ENCODE peak calls at places on chromosomes 12 and 14, in six cellular contexts. One of them, this sample, is unnamed.

GRCh38 chr12:118424883-118425282 is 48.5 kb downstream of the SUDS3 start:
- DNase-seq in CD8-positive, alpha-beta memory T cell: no peak
- DNase-seq in right cardiac atrium: no peak
- DNase-seq in effector memory CD4-positive, alpha-beta T cell: no peak
- DNase-seq in left ventricle myocardium inferior: no peak
- DNase-seq in RWPE1: no peak
- DNase-seq in this sample: no peak

GRCh38 chr14:69625299-69626131 is 14.1 kb downstream of the SUSD6 start:
- DNase-seq in left ventricle myocardium inferior: peak
- DNase-seq in effector memory CD4-positive, alpha-beta T cell: peak
- DNase-seq in RWPE1: no peak
- DNase-seq in CD8-positive, alpha-beta memory T cell: peak
- DNase-seq in right cardiac atrium: peak
- DNase-seq in this sample: peak

GRCh38 chr12:113130457-113131135 is 5.0 kb downstream of the RASAL1 start:
- DNase-seq in right cardiac atrium: no peak
- DNase-seq in effector memory CD4-positive, alpha-beta T cell: no peak
- DNase-seq in left ventricle myocardium inferior: no peak
- DNase-seq in CD8-positive, alpha-beta memory T cell: no peak
- DNase-seq in RWPE1: no peak
- DNase-seq in this sample: no peak

GRCh38 chr14:73757381-73757780 is 43.2 kb upstream of the PNMA1 start:
- DNase-seq in right cardiac atrium: no peak
- DNase-seq in CD8-positive, alpha-beta memory T cell: no peak
- DNase-seq in RWPE1: no peak
- DNase-seq in effector memory CD4-positive, alpha-beta T cell: no peak
- DNase-seq in left ventricle myocardium inferior: no peak
- DNase-seq in this sample: no peak

GRCh38 chr12:104201238-104202001 is 14.2 kb upstream of the TXNRD1 start:
- DNase-seq in effector memory CD4-positive, alpha-beta T cell: peak
- DNase-seq in CD8-positive, alpha-beta memory T cell: peak
- DNase-seq in RWPE1: peak
- DNase-seq in right cardiac atrium: no peak
- DNase-seq in left ventricle myocardium inferior: no peak
- DNase-seq in this sample: peak

GRCh38 chr12:102437511-102437910 is 42.9 kb downstream of the IGF1 start:
- DNase-seq in effector memory CD4-positive, alpha-beta T cell: no peak
- DNase-seq in CD8-positive, alpha-beta memory T cell: no peak
- DNase-seq in right cardiac atrium: no peak
- DNase-seq in left ventricle myocardium inferior: no peak
- DNase-seq in RWPE1: no peak
- DNase-seq in this sample: no peak

GRCh38 chr14:99246536-99247083 is 25.4 kb downstream of the BCL11B start:
- DNase-seq in left ventricle myocardium inferior: no peak
- DNase-seq in CD8-positive, alpha-beta memory T cell: peak
- DNase-seq in right cardiac atrium: no peak
- DNase-seq in effector memory CD4-positive, alpha-beta T cell: no peak
- DNase-seq in RWPE1: no peak
- DNase-seq in this sample: no peak

GRCh38 chr12:124567035-124567672 is at the start of gene NCOR2:
- DNase-seq in left ventricle myocardium inferior: no peak
- DNase-seq in effector memory CD4-positive, alpha-beta T cell: peak
- DNase-seq in RWPE1: no peak
- DNase-seq in CD8-positive, alpha-beta memory T cell: peak
- DNase-seq in right cardiac atrium: peak
- DNase-seq in this sample: no peak

GRCh38 chr14:93013368-93013719 is 90.4 kb downstream of the CHGA start:
- DNase-seq in effector memory CD4-positive, alpha-beta T cell: no peak
- DNase-seq in RWPE1: no peak
- DNase-seq in left ventricle myocardium inferior: no peak
- DNase-seq in right cardiac atrium: peak
- DNase-seq in CD8-positive, alpha-beta memory T cell: no peak
- DNase-seq in this sample: no peak

GRCh38 chr14:27077181-27077738 is 479.4 kb upstream of the NOVA1 start:
- DNase-seq in right cardiac atrium: no peak
- DNase-seq in effector memory CD4-positive, alpha-beta T cell: no peak
- DNase-seq in RWPE1: no peak
- DNase-seq in CD8-positive, alpha-beta memory T cell: no peak
- DNase-seq in left ventricle myocardium inferior: no peak
- DNase-seq in this sample: no peak

GRCh38 chr12:15788266-15789214 is 648 bp downstream of the EPS8 start:
- DNase-seq in right cardiac atrium: no peak
- DNase-seq in effector memory CD4-positive, alpha-beta T cell: no peak
- DNase-seq in left ventricle myocardium inferior: peak
- DNase-seq in RWPE1: peak
- DNase-seq in CD8-positive, alpha-beta memory T cell: peak
- DNase-seq in this sample: peak

GRCh38 chr12:45343269-45344051 is 127.6 kb downstream of the ANO6 start:
- DNase-seq in RWPE1: peak
- DNase-seq in CD8-positive, alpha-beta memory T cell: no peak
- DNase-seq in effector memory CD4-positive, alpha-beta T cell: no peak
- DNase-seq in left ventricle myocardium inferior: peak
- DNase-seq in right cardiac atrium: peak
- DNase-seq in this sample: no peak

GRCh38 chr14:51283402-51283825 is 43.4 kb downstream of the TMX1 start:
- DNase-seq in right cardiac atrium: no peak
- DNase-seq in effector memory CD4-positive, alpha-beta T cell: no peak
- DNase-seq in CD8-positive, alpha-beta memory T cell: no peak
- DNase-seq in RWPE1: peak
- DNase-seq in left ventricle myocardium inferior: no peak
- DNase-seq in this sample: no peak

GRCh38 chr14:93996130-93996695 is 888 bp upstream of the CCDC197 start:
- DNase-seq in CD8-positive, alpha-beta memory T cell: no peak
- DNase-seq in left ventricle myocardium inferior: no peak
- DNase-seq in effector memory CD4-positive, alpha-beta T cell: no peak
- DNase-seq in right cardiac atrium: peak
- DNase-seq in RWPE1: no peak
- DNase-seq in this sample: no peak

GRCh38 chr14:86035882-86036281 is 505.9 kb downstream of the FLRT2 start:
- DNase-seq in right cardiac atrium: no peak
- DNase-seq in CD8-positive, alpha-beta memory T cell: no peak
- DNase-seq in effector memory CD4-positive, alpha-beta T cell: no peak
- DNase-seq in RWPE1: no peak
- DNase-seq in left ventricle myocardium inferior: no peak
- DNase-seq in this sample: no peak

GRCh38 chr12:115422845-115423545 is 739.0 kb upstream of the TBX3 start:
- DNase-seq in left ventricle myocardium inferior: no peak
- DNase-seq in effector memory CD4-positive, alpha-beta T cell: no peak
- DNase-seq in CD8-positive, alpha-beta memory T cell: no peak
- DNase-seq in right cardiac atrium: no peak
- DNase-seq in RWPE1: no peak
- DNase-seq in this sample: no peak

GRCh38 chr12:30138483-30138882 is 354.7 kb upstream of the TMTC1 start:
- DNase-seq in effector memory CD4-positive, alpha-beta T cell: no peak
- DNase-seq in right cardiac atrium: no peak
- DNase-seq in CD8-positive, alpha-beta memory T cell: no peak
- DNase-seq in RWPE1: no peak
- DNase-seq in left ventricle myocardium inferior: no peak
- DNase-seq in this sample: no peak

GRCh38 chr12:120687570-120688289 is 781 bp downstream of the MLEC start:
- DNase-seq in CD8-positive, alpha-beta memory T cell: peak
- DNase-seq in right cardiac atrium: peak
- DNase-seq in effector memory CD4-positive, alpha-beta T cell: no peak
- DNase-seq in RWPE1: peak
- DNase-seq in left ventricle myocardium inferior: no peak
- DNase-seq in this sample: peak

GRCh38 chr14:100363053-100363452 is 39.9 kb downstream of the SLC25A47 start:
- DNase-seq in RWPE1: no peak
- DNase-seq in effector memory CD4-positive, alpha-beta T cell: no peak
- DNase-seq in CD8-positive, alpha-beta memory T cell: no peak
- DNase-seq in right cardiac atrium: no peak
- DNase-seq in left ventricle myocardium inferior: no peak
- DNase-seq in this sample: no peak
- H3K27ac ChIP-seq in RWPE1: no peak
- H3K27ac ChIP-seq in effector memory CD4-positive, alpha-beta T cell: no peak
- H3K27ac ChIP-seq in CD8-positive, alpha-beta memory T cell: no peak
- H3K27ac ChIP-seq in right cardiac atrium: no peak
- H3K27ac ChIP-seq in left ventricle myocardium inferior: peak
- H3K27ac ChIP-seq in this sample: peak

GRCh38 chr14:24194186-24194872 is 912 bp downstream of the TM9SF1 start:
- DNase-seq in left ventricle myocardium inferior: no peak
- DNase-seq in RWPE1: no peak
- DNase-seq in effector memory CD4-positive, alpha-beta T cell: no peak
- DNase-seq in CD8-positive, alpha-beta memory T cell: no peak
- DNase-seq in right cardiac atrium: no peak
- DNase-seq in this sample: no peak
- H3K27ac ChIP-seq in left ventricle myocardium inferior: peak
- H3K27ac ChIP-seq in RWPE1: peak
- H3K27ac ChIP-seq in effector memory CD4-positive, alpha-beta T cell: peak
- H3K27ac ChIP-seq in CD8-positive, alpha-beta memory T cell: peak
- H3K27ac ChIP-seq in right cardiac atrium: peak
- H3K27ac ChIP-seq in this sample: peak

GRCh38 chr14:71675902-71676291 is 256.3 kb upstream of the RGS6 start:
- DNase-seq in CD8-positive, alpha-beta memory T cell: no peak
- DNase-seq in effector memory CD4-positive, alpha-beta T cell: no peak
- DNase-seq in right cardiac atrium: no peak
- DNase-seq in left ventricle myocardium inferior: no peak
- DNase-seq in RWPE1: no peak
- DNase-seq in this sample: no peak
- H3K27ac ChIP-seq in CD8-positive, alpha-beta memory T cell: no peak
- H3K27ac ChIP-seq in effector memory CD4-positive, alpha-beta T cell: no peak
- H3K27ac ChIP-seq in right cardiac atrium: no peak
- H3K27ac ChIP-seq in left ventricle myocardium inferior: no peak
- H3K27ac ChIP-seq in RWPE1: no peak
- H3K27ac ChIP-seq in this sample: no peak

DNA sequence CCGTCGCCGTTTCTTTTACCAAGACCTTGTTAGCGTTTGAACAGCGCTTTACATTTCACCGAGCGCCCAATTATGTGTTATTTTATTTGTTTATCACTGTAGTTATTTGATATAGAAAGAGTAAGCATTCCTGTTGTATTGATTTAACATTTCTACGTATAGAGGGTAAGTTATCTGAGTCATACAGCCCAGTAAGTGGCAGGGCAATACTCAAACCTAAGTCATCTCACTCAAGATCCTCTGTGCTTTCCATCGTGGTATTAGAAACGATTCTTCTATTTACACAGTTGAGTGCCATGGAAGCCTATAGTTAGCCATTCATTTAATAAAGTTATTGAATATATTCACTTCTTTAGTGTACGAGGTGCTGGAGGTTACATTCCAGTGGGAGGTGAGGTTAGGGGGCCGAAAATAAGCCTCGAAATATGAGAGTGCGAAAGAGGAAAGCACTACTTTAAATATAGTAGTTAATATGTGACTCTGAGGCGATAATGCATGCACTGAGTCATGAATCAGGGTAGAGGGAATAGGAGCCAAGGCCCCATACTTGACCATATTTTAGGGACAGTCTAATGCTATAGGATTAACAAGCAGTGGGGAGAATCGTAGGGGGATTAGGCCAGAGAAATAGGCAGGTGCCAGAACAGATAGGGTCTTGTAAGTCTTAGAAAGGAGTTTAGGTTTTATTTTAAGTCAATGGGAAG is 629 bp downstream of the RAD51AP1 start:
- DNase-seq in RWPE1: no peak
- DNase-seq in CD8-positive, alpha-beta memory T cell: no peak
- DNase-seq in effector memory CD4-positive, alpha-beta T cell: no peak
- DNase-seq in right cardiac atrium: no peak
- DNase-seq in left ventricle myocardium inferior: no peak
- DNase-seq in this sample: no peak
- H3K27ac ChIP-seq in RWPE1: peak
- H3K27ac ChIP-seq in CD8-positive, alpha-beta memory T cell: peak
- H3K27ac ChIP-seq in effector memory CD4-positive, alpha-beta T cell: peak
- H3K27ac ChIP-seq in right cardiac atrium: no peak
- H3K27ac ChIP-seq in left ventricle myocardium inferior: no peak
- H3K27ac ChIP-seq in this sample: no peak

GRCh38 chr12:100215209-100215608 is 14.6 kb downstream of the ACTR6 start:
- DNase-seq in CD8-positive, alpha-beta memory T cell: no peak
- DNase-seq in left ventricle myocardium inferior: no peak
- DNase-seq in RWPE1: no peak
- DNase-seq in effector memory CD4-positive, alpha-beta T cell: no peak
- DNase-seq in right cardiac atrium: no peak
- DNase-seq in this sample: no peak
- H3K27ac ChIP-seq in CD8-positive, alpha-beta memory T cell: no peak
- H3K27ac ChIP-seq in left ventricle myocardium inferior: no peak
- H3K27ac ChIP-seq in RWPE1: no peak
- H3K27ac ChIP-seq in effector memory CD4-positive, alpha-beta T cell: no peak
- H3K27ac ChIP-seq in right cardiac atrium: no peak
- H3K27ac ChIP-seq in this sample: no peak

GRCh38 chr14:70888681-70889175 is 18.5 kb upstream of the PCNX1 start:
- DNase-seq in CD8-positive, alpha-beta memory T cell: no peak
- DNase-seq in effector memory CD4-positive, alpha-beta T cell: no peak
- DNase-seq in left ventricle myocardium inferior: no peak
- DNase-seq in right cardiac atrium: no peak
- DNase-seq in RWPE1: peak
- DNase-seq in this sample: no peak
- H3K27ac ChIP-seq in CD8-positive, alpha-beta memory T cell: no peak
- H3K27ac ChIP-seq in effector memory CD4-positive, alpha-beta T cell: peak
- H3K27ac ChIP-seq in left ventricle myocardium inferior: no peak
- H3K27ac ChIP-seq in right cardiac atrium: no peak
- H3K27ac ChIP-seq in RWPE1: no peak
- H3K27ac ChIP-seq in this sample: no peak

GRCh38 chr14:28823245-28823644 is 56.7 kb downstream of the FOXG1 start:
- DNase-seq in right cardiac atrium: no peak
- DNase-seq in CD8-positive, alpha-beta memory T cell: no peak
- DNase-seq in left ventricle myocardium inferior: no peak
- DNase-seq in RWPE1: no peak
- DNase-seq in effector memory CD4-positive, alpha-beta T cell: no peak
- DNase-seq in this sample: no peak
- H3K27ac ChIP-seq in right cardiac atrium: no peak
- H3K27ac ChIP-seq in CD8-positive, alpha-beta memory T cell: no peak
- H3K27ac ChIP-seq in left ventricle myocardium inferior: no peak
- H3K27ac ChIP-seq in RWPE1: no peak
- H3K27ac ChIP-seq in effector memory CD4-positive, alpha-beta T cell: no peak
- H3K27ac ChIP-seq in this sample: no peak

DNA sequence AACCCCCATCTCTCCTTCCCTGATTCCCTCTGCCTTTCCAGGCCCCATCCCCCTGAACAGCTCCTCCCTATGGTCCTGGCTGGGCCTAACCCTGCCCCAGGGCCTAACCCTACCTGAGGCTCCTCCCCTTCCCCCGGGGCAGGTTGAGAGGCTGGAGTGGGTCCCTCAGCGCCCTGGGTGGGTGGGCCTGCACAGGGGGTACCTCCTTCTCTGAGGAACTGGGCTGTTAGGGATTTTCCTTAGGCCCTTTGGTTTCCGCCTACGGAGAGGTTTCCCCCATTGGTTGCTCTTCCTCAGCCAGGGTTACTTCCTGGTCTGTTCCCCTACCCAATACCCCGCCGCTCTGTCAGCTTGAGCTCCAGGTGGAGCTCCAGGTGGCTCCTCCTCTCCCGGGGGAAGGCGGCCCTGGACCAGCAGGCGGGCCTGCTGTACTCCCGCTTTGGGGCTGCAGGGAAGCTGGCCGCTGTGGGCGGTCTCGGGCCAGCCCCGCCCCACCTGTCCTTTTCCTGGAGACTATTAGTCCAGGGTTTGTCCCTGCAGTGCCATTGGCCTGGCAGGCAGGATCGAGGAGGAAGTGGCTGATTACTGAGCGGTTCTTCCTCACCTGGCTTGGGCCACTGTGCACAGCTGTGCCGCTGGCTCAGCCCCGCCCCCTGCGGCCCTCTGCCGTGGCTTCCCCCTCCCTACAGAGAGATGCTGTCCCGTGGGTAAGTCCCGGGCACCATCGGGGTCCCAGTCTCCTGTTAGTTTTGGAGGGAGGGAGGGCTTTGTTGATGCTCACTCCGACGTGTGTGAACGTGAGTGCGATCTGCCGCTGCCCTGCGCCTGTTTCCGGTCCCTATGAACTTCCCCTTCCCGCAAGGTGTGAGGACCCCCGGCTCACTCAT is 2.5 kb downstream of the C12orf57 start:
- DNase-seq in effector memory CD4-positive, alpha-beta T cell: peak
- DNase-seq in right cardiac atrium: peak
- DNase-seq in RWPE1: peak
- DNase-seq in left ventricle myocardium inferior: no peak
- DNase-seq in CD8-positive, alpha-beta memory T cell: peak
- DNase-seq in this sample: peak
- H3K27ac ChIP-seq in effector memory CD4-positive, alpha-beta T cell: peak
- H3K27ac ChIP-seq in right cardiac atrium: no peak
- H3K27ac ChIP-seq in RWPE1: peak
- H3K27ac ChIP-seq in left ventricle myocardium inferior: peak
- H3K27ac ChIP-seq in CD8-positive, alpha-beta memory T cell: peak
- H3K27ac ChIP-seq in this sample: no peak

This sample was measured in lung.